ENCODE peak calls at places on chromosomes 7 and 10, in seven cellular contexts. X is mesendoderm, G is colonic mucosa, V is IMR-90, H is PC-3, J is astrocyte, O is GM23248. R is an unnamed sample.
A peak's percentile ranks its signal among the peaks of the same experiment; 100 is the strongest.

GRCh38 chr10:32937824-32938482 is 20.1 kb downstream of the ITGB1 start:
- DNase-seq in H (no peak), G (no peak), X (peak; percentile 53), J (no peak), V (peak; percentile 64), O (peak; percentile 78), R (peak; percentile 45)

GRCh38 chr10:128186959-128187787 is 61.0 kb upstream of the MKI67 start:
- DNase-seq in V (no peak), H (no peak), G (no peak), X (no peak), J (no peak), O (no peak), R (no peak)

GRCh38 chr7:136528329-136528728 is 340.1 kb upstream of the CHRM2 start:
- DNase-seq in X (peak; percentile 48), V (peak; percentile 88), J (peak; percentile 90), G (no peak), H (peak; percentile 53), O (peak; percentile 85), R (peak; percentile 83)

GRCh38 chr7:118109607-118110006 is 74.4 kb upstream of the LSM8 start:
- DNase-seq in X (no peak), O (no peak), H (peak; percentile 78), G (no peak), J (no peak), V (no peak), R (no peak)

GRCh38 chr7:106425017-106425719 is 140.4 kb upstream of the NAMPT start:
- DNase-seq in V (peak; percentile 100), O (peak; percentile 98), J (peak; percentile 99), H (peak; percentile 72), X (no peak), G (peak; percentile 59), R (peak; percentile 98)

GRCh38 chr10:69506834-69507643 is 55.8 kb downstream of the TSPAN15 start:
- DNase-seq in X (no peak), H (peak; percentile 85), O (no peak), J (no peak), G (peak; percentile 45), V (no peak), R (no peak)

GRCh38 chr7:50266893-50267386 is 37.6 kb upstream of the IKZF1 start:
- DNase-seq in V (no peak), X (no peak), H (no peak), J (no peak), G (peak; percentile 37), O (no peak), R (no peak)

GRCh38 chr7:151462306-151462779 is 22.4 kb upstream of the CRYGN start:
- DNase-seq in J (no peak), O (no peak), H (no peak), X (peak; percentile 55), G (no peak), V (no peak), R (no peak)

GRCh38 chr10:8053446-8054242 is 844 bp upstream of the GATA3 start:
- DNase-seq in J (peak; percentile 59), H (peak; percentile 76), X (peak; percentile 95), G (peak; percentile 86), O (peak; percentile 88), V (peak; percentile 70), R (peak; percentile 88)

DNA sequence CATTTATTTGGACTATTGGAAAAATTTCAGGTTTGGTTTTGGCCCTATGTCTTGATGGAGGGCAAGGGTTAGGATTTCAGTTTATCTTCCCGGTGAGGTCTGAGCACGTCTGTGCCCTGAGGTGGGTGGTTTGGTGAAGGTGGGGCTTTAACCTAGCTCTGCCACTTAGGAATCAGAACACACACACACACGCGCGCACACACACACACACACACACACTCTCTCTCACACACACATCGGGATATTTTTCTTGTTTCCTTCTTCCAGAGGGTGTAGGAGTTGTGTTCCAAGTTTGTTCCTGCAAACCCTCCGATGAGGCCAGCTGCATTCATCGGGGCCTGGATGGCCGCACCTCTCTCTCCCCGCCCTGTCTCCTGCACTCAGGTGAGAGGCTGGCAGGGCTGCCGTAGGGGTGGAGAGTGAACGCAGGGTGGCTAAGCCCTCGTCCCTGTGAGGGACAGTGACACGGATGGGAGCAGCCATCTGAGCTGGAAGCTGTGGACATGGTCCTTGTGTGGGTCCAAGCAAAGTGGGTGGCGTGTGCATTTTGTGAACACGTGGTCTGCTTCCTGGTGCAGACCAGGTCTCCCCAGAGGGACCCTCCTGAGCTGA is 34.2 kb downstream of the CHST12 start:
- DNase-seq in X (no peak), H (no peak), O (no peak), J (no peak), V (no peak), G (no peak), R (no peak)
- H3K9ac ChIP-seq in X (no peak overlapping the region), H (no peak overlapping the region), O (no peak overlapping the region), J (no peak overlapping the region), V (no peak overlapping the region), G (peak overlapping the region; percentile 38), R (no peak overlapping the region)

GRCh38 chr10:97030894-97031293 is 154.9 kb downstream of the SLIT1 start:
- DNase-seq in O (no peak), V (no peak), G (no peak), H (no peak), J (no peak), X (no peak), R (no peak)

GRCh38 chr10:97028832-97029178 is 157.0 kb downstream of the SLIT1 start:
- DNase-seq in O (no peak), V (no peak), G (no peak), X (no peak), H (no peak), J (no peak), R (no peak)

GRCh38 chr10:97032624-97033023 is 153.1 kb downstream of the SLIT1 start:
- DNase-seq in V (no peak), J (no peak), O (peak; percentile 11), H (no peak), X (no peak), G (no peak), R (no peak)

GRCh38 chr10:97029271-97029670 is 156.5 kb downstream of the SLIT1 start:
- DNase-seq in J (no peak), X (no peak), G (no peak), V (no peak), O (no peak), H (no peak), R (no peak)

GRCh38 chr10:97031459-97031858 is 154.3 kb downstream of the SLIT1 start:
- DNase-seq in H (no peak), X (no peak), O (no peak), J (no peak), V (no peak), G (no peak), R (no peak)
- H3K9ac ChIP-seq in H (no peak overlapping the region), X (no peak overlapping the region), O (no peak overlapping the region), J (no peak overlapping the region), V (no peak overlapping the region), G (no peak overlapping the region), R (no peak overlapping the region)

GRCh38 chr10:119118231-119118630 is 14.3 kb downstream of the DENND10 start:
- DNase-seq in X (no peak), G (no peak), O (no peak), H (no peak), V (no peak), J (no peak), R (no peak)

GRCh38 chr10:119120875-119121274 is 17.0 kb downstream of the DENND10 start:
- DNase-seq in V (no peak), J (no peak), X (no peak), G (no peak), O (no peak), H (no peak), R (no peak)

GRCh38 chr10:119116326-119116951 is 12.5 kb downstream of the DENND10 start:
- DNase-seq in H (no peak), J (no peak), G (no peak), X (no peak), O (no peak), V (no peak), R (peak; percentile 18)

GRCh38 chr10:119119400-119119799 is 15.5 kb downstream of the DENND10 start:
- DNase-seq in X (no peak), H (no peak), G (no peak), V (no peak), O (no peak), J (no peak), R (no peak)

GRCh38 chr10:119120413-119120867 is 16.5 kb downstream of the DENND10 start:
- DNase-seq in V (peak; percentile 83), H (peak; percentile 39), O (peak; percentile 32), X (no peak), G (no peak), J (peak; percentile 65), R (peak; percentile 32)
- H3K9ac ChIP-seq in V (no peak overlapping the region), H (no peak overlapping the region), O (no peak overlapping the region), X (no peak overlapping the region), G (no peak overlapping the region), J (no peak overlapping the region), R (peak overlapping the region; percentile 14)

DNA sequence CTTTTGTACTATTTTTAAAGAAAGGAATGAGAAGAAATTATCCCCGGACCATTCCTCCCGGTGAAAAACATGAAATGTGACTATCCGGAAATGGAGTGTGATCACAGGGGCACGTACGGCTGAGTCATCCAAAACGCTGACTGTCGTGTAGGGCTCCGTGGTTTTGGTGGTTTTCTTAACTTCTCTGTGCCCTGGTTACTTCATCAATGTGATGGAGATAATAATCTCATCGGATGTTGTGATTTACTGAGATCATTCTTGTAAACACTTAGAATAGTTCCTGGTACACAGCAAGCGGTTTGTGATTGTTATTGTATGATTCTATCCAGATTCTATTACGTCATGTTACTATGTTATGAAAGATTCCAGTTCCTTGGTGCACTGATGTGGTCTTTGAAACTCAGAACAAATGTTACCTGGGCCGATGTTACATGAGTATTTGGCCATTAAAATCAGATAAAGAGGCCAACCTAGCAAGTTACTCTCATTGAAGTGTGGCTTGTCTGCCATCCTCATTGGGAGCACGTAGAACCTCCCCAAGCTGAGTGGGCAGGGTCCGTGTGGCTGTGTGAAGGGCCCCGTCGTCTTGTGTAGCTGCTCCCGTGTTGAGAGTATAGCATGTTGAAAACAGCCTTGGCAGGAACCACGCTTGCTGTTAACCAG is 99.5 kb downstream of the CAMK1D start:
- DNase-seq in G (no peak), J (peak; percentile 97), H (peak; percentile 78), V (peak; percentile 94), X (no peak), O (peak; percentile 87), R (peak; percentile 94)
- H3K9ac ChIP-seq in G (no peak overlapping the region), J (peak overlapping the region; percentile 68), H (peak overlapping the region; percentile 58), V (no peak overlapping the region), X (no peak overlapping the region), O (peak overlapping the region; percentile 26), R (no peak overlapping the region)

GRCh38 chr7:78487464-78487863 is 688.9 kb downstream of the PHTF2 start:
- DNase-seq in O (no peak), H (no peak), J (no peak), G (no peak), X (no peak), V (no peak), R (no peak)
- H3K9ac ChIP-seq in O (no peak overlapping the region), H (no peak overlapping the region), J (no peak overlapping the region), G (no peak overlapping the region), X (no peak overlapping the region), V (no peak overlapping the region), R (no peak overlapping the region)

DNA sequence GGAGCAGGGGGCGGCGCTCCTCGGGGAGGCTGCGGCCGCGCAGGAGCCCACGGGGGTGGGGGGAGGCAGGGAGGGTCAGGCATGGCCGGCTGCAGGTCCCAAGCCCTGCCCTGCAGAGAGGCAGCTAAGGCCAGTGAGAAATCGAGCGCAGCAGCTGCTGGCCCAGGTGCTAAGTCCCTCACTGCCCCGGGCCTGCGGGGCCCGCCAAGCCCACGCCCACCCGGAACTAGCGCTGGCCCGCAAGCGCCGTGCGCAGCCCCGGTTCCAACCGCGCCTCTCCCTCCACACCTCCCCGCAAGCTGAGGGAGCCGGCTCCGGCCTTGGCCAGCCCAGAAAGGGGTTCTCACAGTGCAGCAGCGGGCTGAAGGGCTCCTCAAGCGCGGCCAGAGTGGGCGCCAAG is 28.3 kb upstream of the TES start:
- DNase-seq in H (no peak), X (no peak), J (no peak), O (no peak), G (no peak), V (no peak), R (no peak)
- H3K9ac ChIP-seq in H (no peak overlapping the region), X (no peak overlapping the region), J (no peak overlapping the region), O (no peak overlapping the region), G (no peak overlapping the region), V (no peak overlapping the region), R (no peak overlapping the region)

GRCh38 chr7:2819161-2819953 is 24.8 kb downstream of the GNA12 start:
- DNase-seq in O (no peak), X (no peak), G (no peak), H (peak; percentile 8), V (no peak), J (peak; percentile 4), R (no peak)
- H3K9ac ChIP-seq in O (no peak overlapping the region), X (peak overlapping the region; percentile 2), G (no peak overlapping the region), H (no peak overlapping the region), V (no peak overlapping the region), J (no peak overlapping the region), R (peak overlapping the region; percentile 50)